ENCODE peak calls at places on chromosomes 4 and X, in seven cellular contexts. One of them, this sample, is unnamed.

GRCh38 chr4:11623726-11624037 is 195.0 kb upstream of the HS3ST1 start:
- DNase-seq in AG08395: no peak
- DNase-seq in NCI-H1436: no peak
- DNase-seq in right atrium auricular region: no peak
- DNase-seq in T follicular helper cell: no peak
- DNase-seq in activated CD4-positive, alpha-beta memory T cell treated with anti-CD3 and anti-CD28 coated beads, Interleukin-2, amount 10 ng/mL, durations not matched to agents 7 days and 5 days: no peak
- DNase-seq in GM13976: no peak
- DNase-seq in this sample: no peak

GRCh38 chrX:37332987-37333658 is 16.0 kb upstream of the PRRG1 start:
- DNase-seq in AG08395: no peak
- DNase-seq in NCI-H1436: no peak
- DNase-seq in right atrium auricular region: no peak
- DNase-seq in T follicular helper cell: no peak
- DNase-seq in activated CD4-positive, alpha-beta memory T cell treated with anti-CD3 and anti-CD28 coated beads, Interleukin-2, amount 10 ng/mL, durations not matched to agents 7 days and 5 days: no peak
- DNase-seq in GM13976: no peak
- DNase-seq in this sample: no peak

GRCh38 chrX:120334603-120335002 is 23.3 kb upstream of the TMEM255A start:
- DNase-seq in AG08395: no peak
- DNase-seq in NCI-H1436: no peak
- DNase-seq in right atrium auricular region: no peak
- DNase-seq in T follicular helper cell: no peak
- DNase-seq in activated CD4-positive, alpha-beta memory T cell treated with anti-CD3 and anti-CD28 coated beads, Interleukin-2, amount 10 ng/mL, durations not matched to agents 7 days and 5 days: no peak
- DNase-seq in GM13976: no peak
- DNase-seq in this sample: no peak

GRCh38 chr4:38322709-38323108 is 341.3 kb upstream of the KLF3 start:
- DNase-seq in AG08395: peak; percentile 89
- DNase-seq in NCI-H1436: no peak
- DNase-seq in right atrium auricular region: no peak
- DNase-seq in T follicular helper cell: no peak
- DNase-seq in activated CD4-positive, alpha-beta memory T cell treated with anti-CD3 and anti-CD28 coated beads, Interleukin-2, amount 10 ng/mL, durations not matched to agents 7 days and 5 days: no peak
- DNase-seq in GM13976: no peak
- DNase-seq in this sample: no peak

GRCh38 chr4:146916479-146917076 is 29.1 kb downstream of the TTC29 start:
- DNase-seq in AG08395: peak; percentile 14
- DNase-seq in NCI-H1436: peak; percentile 2
- DNase-seq in right atrium auricular region: no peak
- DNase-seq in T follicular helper cell: no peak
- DNase-seq in activated CD4-positive, alpha-beta memory T cell treated with anti-CD3 and anti-CD28 coated beads, Interleukin-2, amount 10 ng/mL, durations not matched to agents 7 days and 5 days: no peak
- DNase-seq in GM13976: peak; percentile 6
- DNase-seq in this sample: peak; percentile 7

GRCh38 chrX:46912673-46913491 is 661 bp downstream of the JADE3 start:
- DNase-seq in AG08395: peak; percentile 43
- DNase-seq in NCI-H1436: no peak
- DNase-seq in right atrium auricular region: no peak
- DNase-seq in T follicular helper cell: peak; percentile 10
- DNase-seq in activated CD4-positive, alpha-beta memory T cell treated with anti-CD3 and anti-CD28 coated beads, Interleukin-2, amount 10 ng/mL, durations not matched to agents 7 days and 5 days: peak; percentile 36
- DNase-seq in GM13976: peak; percentile 68
- DNase-seq in this sample: peak; percentile 36

GRCh38 chr4:8228319-8229250 is 29.5 kb downstream of the SH3TC1 start:
- DNase-seq in AG08395: peak; percentile 76
- DNase-seq in NCI-H1436: no peak
- DNase-seq in right atrium auricular region: peak; percentile 76
- DNase-seq in T follicular helper cell: peak; percentile 67
- DNase-seq in activated CD4-positive, alpha-beta memory T cell treated with anti-CD3 and anti-CD28 coated beads, Interleukin-2, amount 10 ng/mL, durations not matched to agents 7 days and 5 days: peak; percentile 72
- DNase-seq in GM13976: peak; percentile 73
- DNase-seq in this sample: peak; percentile 85

GRCh38 chr4:99402765-99403164 is 32.4 kb downstream of the ADH7 start:
- DNase-seq in AG08395: no peak
- DNase-seq in NCI-H1436: no peak
- DNase-seq in right atrium auricular region: no peak
- DNase-seq in T follicular helper cell: no peak
- DNase-seq in activated CD4-positive, alpha-beta memory T cell treated with anti-CD3 and anti-CD28 coated beads, Interleukin-2, amount 10 ng/mL, durations not matched to agents 7 days and 5 days: no peak
- DNase-seq in GM13976: no peak
- DNase-seq in this sample: no peak

GRCh38 chrX:154411322-154411980 is at the start of gene TAFAZZIN:
- DNase-seq in AG08395: peak; percentile 72
- DNase-seq in NCI-H1436: peak; percentile 58
- DNase-seq in right atrium auricular region: no peak
- DNase-seq in T follicular helper cell: peak; percentile 56
- DNase-seq in activated CD4-positive, alpha-beta memory T cell treated with anti-CD3 and anti-CD28 coated beads, Interleukin-2, amount 10 ng/mL, durations not matched to agents 7 days and 5 days: peak; percentile 83
- DNase-seq in GM13976: peak; percentile 84
- DNase-seq in this sample: peak; percentile 83

GRCh38 chr4:44817905-44818304 is 91.5 kb upstream of the GNPDA2 start:
- DNase-seq in AG08395: no peak
- DNase-seq in NCI-H1436: no peak
- DNase-seq in right atrium auricular region: no peak
- DNase-seq in T follicular helper cell: no peak
- DNase-seq in activated CD4-positive, alpha-beta memory T cell treated with anti-CD3 and anti-CD28 coated beads, Interleukin-2, amount 10 ng/mL, durations not matched to agents 7 days and 5 days: no peak
- DNase-seq in GM13976: no peak
- DNase-seq in this sample: no peak

GRCh38 chrX:68994135-68994882 is 165.5 kb downstream of the EFNB1 start:
- DNase-seq in AG08395: no peak
- DNase-seq in NCI-H1436: no peak
- DNase-seq in right atrium auricular region: no peak
- DNase-seq in T follicular helper cell: no peak
- DNase-seq in activated CD4-positive, alpha-beta memory T cell treated with anti-CD3 and anti-CD28 coated beads, Interleukin-2, amount 10 ng/mL, durations not matched to agents 7 days and 5 days: no peak
- DNase-seq in GM13976: no peak
- DNase-seq in this sample: no peak

GRCh38 chr4:146957252-146957651 is 11.6 kb upstream of the TTC29 start:
- DNase-seq in AG08395: peak; percentile 58
- DNase-seq in NCI-H1436: no peak
- DNase-seq in right atrium auricular region: no peak
- DNase-seq in T follicular helper cell: no peak
- DNase-seq in activated CD4-positive, alpha-beta memory T cell treated with anti-CD3 and anti-CD28 coated beads, Interleukin-2, amount 10 ng/mL, durations not matched to agents 7 days and 5 days: no peak
- DNase-seq in GM13976: no peak
- DNase-seq in this sample: no peak

GRCh38 chr4:66688674-66689073 is 856.6 kb downstream of the CENPC start:
- DNase-seq in AG08395: no peak
- DNase-seq in NCI-H1436: no peak
- DNase-seq in right atrium auricular region: no peak
- DNase-seq in T follicular helper cell: no peak
- DNase-seq in activated CD4-positive, alpha-beta memory T cell treated with anti-CD3 and anti-CD28 coated beads, Interleukin-2, amount 10 ng/mL, durations not matched to agents 7 days and 5 days: no peak
- DNase-seq in GM13976: no peak
- DNase-seq in this sample: no peak

GRCh38 chrX:47380268-47380667 is 9.9 kb downstream of the ZNF157 start:
- DNase-seq in AG08395: no peak
- DNase-seq in NCI-H1436: no peak
- DNase-seq in right atrium auricular region: no peak
- DNase-seq in T follicular helper cell: peak; percentile 70
- DNase-seq in activated CD4-positive, alpha-beta memory T cell treated with anti-CD3 and anti-CD28 coated beads, Interleukin-2, amount 10 ng/mL, durations not matched to agents 7 days and 5 days: peak; percentile 33
- DNase-seq in GM13976: peak; percentile 28
- DNase-seq in this sample: no peak

GRCh38 chr4:149987777-149988410 is 90.4 kb upstream of the DCLK2 start:
- DNase-seq in AG08395: no peak
- DNase-seq in NCI-H1436: no peak
- DNase-seq in right atrium auricular region: no peak
- DNase-seq in T follicular helper cell: no peak
- DNase-seq in activated CD4-positive, alpha-beta memory T cell treated with anti-CD3 and anti-CD28 coated beads, Interleukin-2, amount 10 ng/mL, durations not matched to agents 7 days and 5 days: no peak
- DNase-seq in GM13976: no peak
- DNase-seq in this sample: no peak

GRCh38 chr4:113325876-113326615 is 276.6 kb downstream of the ANK2 start:
- DNase-seq in AG08395: no peak
- DNase-seq in NCI-H1436: no peak
- DNase-seq in right atrium auricular region: no peak
- DNase-seq in T follicular helper cell: no peak
- DNase-seq in activated CD4-positive, alpha-beta memory T cell treated with anti-CD3 and anti-CD28 coated beads, Interleukin-2, amount 10 ng/mL, durations not matched to agents 7 days and 5 days: no peak
- DNase-seq in GM13976: no peak
- DNase-seq in this sample: no peak

GRCh38 chrX:91311969-91312368 is 122.7 kb upstream of the PABPC5 start:
- DNase-seq in AG08395: no peak
- DNase-seq in NCI-H1436: no peak
- DNase-seq in right atrium auricular region: no peak
- DNase-seq in T follicular helper cell: no peak
- DNase-seq in activated CD4-positive, alpha-beta memory T cell treated with anti-CD3 and anti-CD28 coated beads, Interleukin-2, amount 10 ng/mL, durations not matched to agents 7 days and 5 days: no peak
- DNase-seq in GM13976: no peak
- DNase-seq in this sample: no peak

GRCh38 chr4:157405070-157405469 is 184.5 kb downstream of the GRIA2 start:
- DNase-seq in AG08395: no peak
- DNase-seq in NCI-H1436: no peak
- DNase-seq in right atrium auricular region: no peak
- DNase-seq in T follicular helper cell: no peak
- DNase-seq in activated CD4-positive, alpha-beta memory T cell treated with anti-CD3 and anti-CD28 coated beads, Interleukin-2, amount 10 ng/mL, durations not matched to agents 7 days and 5 days: no peak
- DNase-seq in GM13976: no peak
- DNase-seq in this sample: no peak

GRCh38 chr4:52173470-52174055 is 122.5 kb downstream of the SPATA18 start:
- DNase-seq in AG08395: peak; percentile 84
- DNase-seq in NCI-H1436: no peak
- DNase-seq in right atrium auricular region: no peak
- DNase-seq in T follicular helper cell: no peak
- DNase-seq in activated CD4-positive, alpha-beta memory T cell treated with anti-CD3 and anti-CD28 coated beads, Interleukin-2, amount 10 ng/mL, durations not matched to agents 7 days and 5 days: no peak
- DNase-seq in GM13976: no peak
- DNase-seq in this sample: no peak

GRCh38 chrX:40411350-40412111 is 169.2 kb upstream of the ATP6AP2 start:
- DNase-seq in AG08395: no peak
- DNase-seq in NCI-H1436: no peak
- DNase-seq in right atrium auricular region: no peak
- DNase-seq in T follicular helper cell: no peak
- DNase-seq in activated CD4-positive, alpha-beta memory T cell treated with anti-CD3 and anti-CD28 coated beads, Interleukin-2, amount 10 ng/mL, durations not matched to agents 7 days and 5 days: no peak
- DNase-seq in GM13976: no peak
- DNase-seq in this sample: no peak

GRCh38 chr4:90328558-90328957 is 201.4 kb downstream of the CCSER1 start:
- DNase-seq in AG08395: no peak
- DNase-seq in NCI-H1436: peak; percentile 15
- DNase-seq in right atrium auricular region: no peak
- DNase-seq in T follicular helper cell: no peak
- DNase-seq in activated CD4-positive, alpha-beta memory T cell treated with anti-CD3 and anti-CD28 coated beads, Interleukin-2, amount 10 ng/mL, durations not matched to agents 7 days and 5 days: no peak
- DNase-seq in GM13976: no peak
- DNase-seq in this sample: no peak

GRCh38 chrX:154751121-154751668 is 318 bp upstream of the GAB3 start:
- DNase-seq in AG08395: no peak
- DNase-seq in NCI-H1436: no peak
- DNase-seq in right atrium auricular region: no peak
- DNase-seq in T follicular helper cell: no peak
- DNase-seq in activated CD4-positive, alpha-beta memory T cell treated with anti-CD3 and anti-CD28 coated beads, Interleukin-2, amount 10 ng/mL, durations not matched to agents 7 days and 5 days: no peak
- DNase-seq in GM13976: no peak
- DNase-seq in this sample: peak; percentile 25

GRCh38 chr4:19095491-19096046 is 1074.0 kb upstream of the LCORL start:
- DNase-seq in AG08395: no peak
- DNase-seq in NCI-H1436: no peak
- DNase-seq in right atrium auricular region: no peak
- DNase-seq in T follicular helper cell: no peak
- DNase-seq in activated CD4-positive, alpha-beta memory T cell treated with anti-CD3 and anti-CD28 coated beads, Interleukin-2, amount 10 ng/mL, durations not matched to agents 7 days and 5 days: no peak
- DNase-seq in GM13976: no peak
- DNase-seq in this sample: no peak

GRCh38 chr4:80732010-80732409 is 298.5 kb upstream of the BMP3 start:
- DNase-seq in AG08395: no peak
- DNase-seq in NCI-H1436: no peak
- DNase-seq in right atrium auricular region: no peak
- DNase-seq in T follicular helper cell: no peak
- DNase-seq in activated CD4-positive, alpha-beta memory T cell treated with anti-CD3 and anti-CD28 coated beads, Interleukin-2, amount 10 ng/mL, durations not matched to agents 7 days and 5 days: no peak
- DNase-seq in GM13976: no peak
- DNase-seq in this sample: no peak

GRCh38 chrX:39815621-39816020 is 282.1 kb downstream of the BCOR start:
- DNase-seq in AG08395: no peak
- DNase-seq in NCI-H1436: no peak
- DNase-seq in right atrium auricular region: no peak
- DNase-seq in T follicular helper cell: no peak
- DNase-seq in activated CD4-positive, alpha-beta memory T cell treated with anti-CD3 and anti-CD28 coated beads, Interleukin-2, amount 10 ng/mL, durations not matched to agents 7 days and 5 days: no peak
- DNase-seq in GM13976: peak; percentile 30
- DNase-seq in this sample: no peak

GRCh38 chr4:139191373-139191772 is 14.4 kb upstream of the ELF2 start:
- DNase-seq in AG08395: peak; percentile 11
- DNase-seq in NCI-H1436: no peak
- DNase-seq in right atrium auricular region: no peak
- DNase-seq in T follicular helper cell: no peak
- DNase-seq in activated CD4-positive, alpha-beta memory T cell treated with anti-CD3 and anti-CD28 coated beads, Interleukin-2, amount 10 ng/mL, durations not matched to agents 7 days and 5 days: no peak
- DNase-seq in GM13976: no peak
- DNase-seq in this sample: no peak

GRCh38 chr4:18882468-18882867 is 860.9 kb upstream of the LCORL start:
- DNase-seq in AG08395: peak; percentile 2
- DNase-seq in NCI-H1436: no peak
- DNase-seq in right atrium auricular region: no peak
- DNase-seq in T follicular helper cell: no peak
- DNase-seq in activated CD4-positive, alpha-beta memory T cell treated with anti-CD3 and anti-CD28 coated beads, Interleukin-2, amount 10 ng/mL, durations not matched to agents 7 days and 5 days: no peak
- DNase-seq in GM13976: no peak
- DNase-seq in this sample: no peak

GRCh38 chr4:100581337-100581736 is 63.5 kb upstream of the EMCN start:
- DNase-seq in AG08395: no peak
- DNase-seq in NCI-H1436: no peak
- DNase-seq in right atrium auricular region: no peak
- DNase-seq in T follicular helper cell: no peak
- DNase-seq in activated CD4-positive, alpha-beta memory T cell treated with anti-CD3 and anti-CD28 coated beads, Interleukin-2, amount 10 ng/mL, durations not matched to agents 7 days and 5 days: no peak
- DNase-seq in GM13976: no peak
- DNase-seq in this sample: no peak

GRCh38 chrX:73767017-73767416 is 204.0 kb downstream of the CHIC1 start:
- DNase-seq in AG08395: no peak
- DNase-seq in NCI-H1436: no peak
- DNase-seq in right atrium auricular region: no peak
- DNase-seq in T follicular helper cell: no peak
- DNase-seq in activated CD4-positive, alpha-beta memory T cell treated with anti-CD3 and anti-CD28 coated beads, Interleukin-2, amount 10 ng/mL, durations not matched to agents 7 days and 5 days: no peak
- DNase-seq in GM13976: no peak
- DNase-seq in this sample: no peak

GRCh38 chr4:2871466-2871865 is 27.8 kb downstream of the ADD1 start:
- DNase-seq in AG08395: no peak
- DNase-seq in NCI-H1436: no peak
- DNase-seq in right atrium auricular region: no peak
- DNase-seq in T follicular helper cell: no peak
- DNase-seq in activated CD4-positive, alpha-beta memory T cell treated with anti-CD3 and anti-CD28 coated beads, Interleukin-2, amount 10 ng/mL, durations not matched to agents 7 days and 5 days: no peak
- DNase-seq in GM13976: no peak
- DNase-seq in this sample: no peak

GRCh38 chr4:98510757-98511517 is 147.5 kb downstream of the TSPAN5 start:
- DNase-seq in AG08395: peak; percentile 66
- DNase-seq in NCI-H1436: no peak
- DNase-seq in right atrium auricular region: no peak
- DNase-seq in T follicular helper cell: no peak
- DNase-seq in activated CD4-positive, alpha-beta memory T cell treated with anti-CD3 and anti-CD28 coated beads, Interleukin-2, amount 10 ng/mL, durations not matched to agents 7 days and 5 days: no peak
- DNase-seq in GM13976: no peak
- DNase-seq in this sample: no peak

GRCh38 chrX:16834811-16835210 is 35.4 kb downstream of the RBBP7 start:
- DNase-seq in AG08395: no peak
- DNase-seq in NCI-H1436: no peak
- DNase-seq in right atrium auricular region: no peak
- DNase-seq in T follicular helper cell: no peak
- DNase-seq in activated CD4-positive, alpha-beta memory T cell treated with anti-CD3 and anti-CD28 coated beads, Interleukin-2, amount 10 ng/mL, durations not matched to agents 7 days and 5 days: no peak
- DNase-seq in GM13976: no peak
- DNase-seq in this sample: no peak

GRCh38 chrX:124592745-124593144 is 246.4 kb downstream of the SH2D1A start:
- DNase-seq in AG08395: no peak
- DNase-seq in NCI-H1436: no peak
- DNase-seq in right atrium auricular region: no peak
- DNase-seq in T follicular helper cell: no peak
- DNase-seq in activated CD4-positive, alpha-beta memory T cell treated with anti-CD3 and anti-CD28 coated beads, Interleukin-2, amount 10 ng/mL, durations not matched to agents 7 days and 5 days: no peak
- DNase-seq in GM13976: no peak
- DNase-seq in this sample: no peak

This sample was measured in GM06990.